ENCODE peak calls at places on chromosomes 6 and 20, in seven cellular contexts. J is ecto neural progenitor cell, I is T-helper 1 cell, U is NCI-H2081, Q is substantia nigra, M is germinal center, V is COR-L47. E is an unnamed sample.

GRCh38 chr6:99745651-99746050 is 139.0 kb downstream of the PRDM13 start:
- DNase-seq in Q (no peak), I (no peak), M (no peak), J (no peak), V (no peak), U (no peak), E (peak)

GRCh38 chr6:50276771-50277261 is 227.1 kb upstream of the DEFB112 start:
- DNase-seq in I (no peak), U (no peak), J (no peak), M (no peak), V (no peak), Q (no peak), E (no peak)

GRCh38 chr6:33000053-33000452 is 9.3 kb downstream of the HLA-DOA start:
- DNase-seq in I (no peak), Q (no peak), U (no peak), J (no peak), M (peak), V (peak), E (no peak)

GRCh38 chr6:31129130-31129529 is 8.9 kb upstream of the CDSN start:
- DNase-seq in J (no peak), U (no peak), M (no peak), V (no peak), Q (no peak), I (no peak), E (no peak)

GRCh38 chr20:1377984-1378742 is 14.7 kb downstream of the FKBP1A start:
- DNase-seq in I (no peak), V (no peak), Q (no peak), J (no peak), U (no peak), M (no peak), E (peak)

GRCh38 chr6:28769626-28770402 is 154.0 kb downstream of the TRIM27 start:
- DNase-seq in U (no peak), V (no peak), J (no peak), Q (no peak), I (no peak), M (no peak), E (peak)

GRCh38 chr20:8661229-8662023 is 407.5 kb upstream of the PLCB4 start:
- DNase-seq in Q (no peak), M (no peak), V (no peak), J (no peak), U (no peak), I (no peak), E (no peak)

GRCh38 chr6:26198626-26199056 is 111.4 kb downstream of the HFE start:
- DNase-seq in J (no peak), V (no peak), U (no peak), Q (no peak), I (no peak), M (no peak), E (no peak)

GRCh38 chr6:105179244-105180065 is at the start of gene POPDC3:
- DNase-seq in I (no peak), V (peak), J (peak), U (peak), Q (peak), M (peak), E (peak)

GRCh38 chr6:159979136-159979874 is 10.4 kb downstream of the IGF2R start:
- DNase-seq in M (peak), U (no peak), I (no peak), J (no peak), V (no peak), Q (no peak), E (peak)

GRCh38 chr20:36917943-36918342 is 33.6 kb downstream of the SAMHD1 start:
- DNase-seq in J (no peak), Q (no peak), V (no peak), U (no peak), I (no peak), M (no peak), E (no peak)

GRCh38 chr20:57620999-57621398 is 773 bp upstream of the ZBP1 start:
- DNase-seq in Q (no peak), I (no peak), U (no peak), V (no peak), J (no peak), M (peak), E (no peak)

GRCh38 chr6:13117561-13117960 is 210.8 kb downstream of the TBC1D7 start:
- DNase-seq in U (no peak), I (no peak), Q (no peak), M (no peak), V (no peak), J (no peak), E (no peak)

GRCh38 chr20:14583413-14583812 is 246.0 kb upstream of the FLRT3 start:
- DNase-seq in U (no peak), V (no peak), M (no peak), Q (no peak), I (no peak), J (no peak), E (no peak)

GRCh38 chr6:169766232-169766631 is 14.8 kb downstream of the ERMARD start:
- DNase-seq in M (no peak), Q (no peak), U (no peak), J (no peak), V (no peak), I (no peak), E (no peak)

GRCh38 chr20:32474967-32475819 is 109.9 kb downstream of the NOL4L start:
- DNase-seq in J (peak), I (no peak), V (no peak), U (no peak), M (no peak), Q (peak), E (no peak)

GRCh38 chr6:72622094-72622540 is 253 bp downstream of the KCNQ5 start:
- DNase-seq in V (peak), M (peak), Q (peak), I (peak), J (peak), U (peak), E (no peak)

GRCh38 chr20:2899243-2899642 is 26.0 kb downstream of the PTPRA start:
- DNase-seq in I (no peak), M (no peak), V (no peak), U (no peak), J (no peak), Q (no peak), E (no peak)

GRCh38 chr6:43758617-43759050 is 11.4 kb upstream of the VEGFA start:
- DNase-seq in M (peak), Q (no peak), I (no peak), V (peak), U (peak), J (peak), E (peak)

GRCh38 chr6:157390273-157391060 is 9.5 kb downstream of the ZDHHC14 start:
- DNase-seq in V (no peak), I (no peak), Q (no peak), M (no peak), U (no peak), J (no peak), E (no peak)

GRCh38 chr6:147643341-147644200 is 135.1 kb downstream of the SAMD5 start:
- DNase-seq in J (no peak), M (no peak), I (no peak), U (no peak), Q (no peak), V (no peak), E (no peak)

GRCh38 chr20:5481872-5482271 is 165.1 kb upstream of the PROKR2 start:
- DNase-seq in I (no peak), M (no peak), Q (no peak), U (no peak), V (no peak), J (no peak), E (no peak)

GRCh38 chr6:88135578-88136114 is 30.5 kb downstream of the CNR1 start:
- DNase-seq in M (peak), I (no peak), V (no peak), J (no peak), U (no peak), Q (no peak), E (no peak)

GRCh38 chr6:11043552-11043960 is 549 bp downstream of the ELOVL2 start:
- DNase-seq in I (no peak), M (peak), U (no peak), Q (peak), V (no peak), J (no peak), E (no peak)

GRCh38 chr6:109455161-109455501 is 441 bp downstream of the MICAL1 start:
- DNase-seq in M (peak), V (no peak), J (peak), I (no peak), Q (peak), U (no peak), E (no peak)

GRCh38 chr6:150755042-150755441 is 110.5 kb upstream of the MTHFD1L start:
- DNase-seq in Q (no peak), U (no peak), J (no peak), M (no peak), V (no peak), I (no peak), E (no peak)

GRCh38 chr20:44034451-44034850 is 119.8 kb downstream of the TOX2 start:
- DNase-seq in V (no peak), U (no peak), M (no peak), I (no peak), J (peak), Q (no peak), E (no peak)

GRCh38 chr20:59848182-59848581 is 85.3 kb downstream of the SYCP2 start:
- DNase-seq in V (no peak), U (no peak), I (no peak), J (no peak), Q (no peak), M (no peak), E (no peak)

GRCh38 chr6:52475307-52475706 is 55.2 kb downstream of the EFHC1 start:
- DNase-seq in M (no peak), J (no peak), V (no peak), Q (no peak), I (no peak), U (no peak), E (no peak)

GRCh38 chr6:3356824-3357420 is 98.2 kb downstream of the PSMG4 start:
- DNase-seq in J (no peak), I (no peak), U (no peak), M (no peak), Q (no peak), V (no peak), E (peak)

GRCh38 chr6:49423817-49424216 is 39.2 kb downstream of the MMUT start:
- DNase-seq in V (peak), M (no peak), Q (no peak), U (no peak), I (no peak), J (no peak), E (no peak)

GRCh38 chr20:52312131-52312729 is 120.7 kb upstream of the ZFP64 start:
- DNase-seq in J (no peak), M (peak), Q (no peak), U (peak), V (peak), I (no peak), E (peak)

GRCh38 chr6:78947962-78948361 is 80.6 kb downstream of the IRAK1BP1 start:
- DNase-seq in Q (no peak), V (no peak), U (no peak), I (no peak), J (no peak), M (no peak), E (no peak)

GRCh38 chr20:12395404-12396159 is 477.9 kb downstream of the BTBD3 start:
- DNase-seq in I (no peak), J (no peak), Q (no peak), V (no peak), U (no peak), M (no peak), E (peak)

GRCh38 chr20:32538526-32538918 is 46.6 kb downstream of the NOL4L start:
- DNase-seq in I (peak), Q (no peak), V (no peak), M (no peak), J (no peak), U (peak), E (no peak)

GRCh38 chr6:39997101-39997635 is 62.9 kb upstream of the MOCS1 start:
- DNase-seq in V (peak), U (no peak), M (no peak), I (no peak), J (no peak), Q (no peak), E (peak)

GRCh38 chr6:78511019-78511418 is 356.3 kb upstream of the IRAK1BP1 start:
- DNase-seq in U (no peak), J (no peak), M (no peak), V (no peak), I (no peak), Q (no peak), E (no peak)

GRCh38 chr6:99187429-99187828 is 162.0 kb downstream of the FAXC start:
- DNase-seq in V (no peak), Q (no peak), I (no peak), M (no peak), J (no peak), U (no peak), E (no peak)

E was measured in trophoblast cell.